ENCODE peak calls at places on chromosomes 6 and 20, in seven cellular contexts. C is kidney tubule cell; P is NCI-H1436; T is mesothelial cell of epicardium; N is HTR-8/SVneo; U is stimulated activated CD8-positive, alpha-beta memory T cell treated with anti-CD3 and anti-CD28 coated beads, Interleukin-15, amount 100 ng/mL, for 24 hours; L is ACHN. R is an unnamed sample.

GRCh38 chr6:26232950-26233607 is 131.9 kb upstream of the BTN3A2 start:
- DNase-seq in C (no peak), P (no peak), T (no peak), N (no peak), U (no peak), L (no peak), R (peak; percentile 85)

GRCh38 chr6:157679605-157680580 is 143.2 kb upstream of the SNX9 start:
- DNase-seq in C (no peak), P (no peak), T (no peak), N (no peak), U (no peak), L (no peak), R (no peak)

GRCh38 chr6:117616971-117617765 is 14.9 kb upstream of the GOPC start:
- DNase-seq in C (no peak), P (no peak), T (no peak), N (no peak), U (no peak), L (no peak), R (no peak)

GRCh38 chr20:4661191-4661590 is 60.5 kb upstream of the PRND start:
- DNase-seq in C (no peak), P (no peak), T (no peak), N (no peak), U (no peak), L (no peak), R (no peak)

GRCh38 chr20:63032861-63033634 is 26.3 kb upstream of the BHLHE23 start:
- DNase-seq in C (peak; percentile 3), P (no peak), T (peak; percentile 14), N (no peak), U (no peak), L (no peak), R (no peak)

GRCh38 chr6:128202169-128202765 is 301.4 kb upstream of the THEMIS start:
- DNase-seq in C (no peak), P (no peak), T (no peak), N (no peak), U (no peak), L (no peak), R (no peak)

GRCh38 chr6:47235964-47236760 is 73.5 kb downstream of the TNFRSF21 start:
- DNase-seq in C (no peak), P (no peak), T (no peak), N (no peak), U (no peak), L (no peak), R (peak; percentile 64)

GRCh38 chr6:122258843-122259242 is 140.6 kb upstream of the HSF2 start:
- DNase-seq in C (no peak), P (no peak), T (no peak), N (no peak), U (no peak), L (no peak), R (no peak)

GRCh38 chr20:14406495-14406894 is 69.1 kb upstream of the FLRT3 start:
- DNase-seq in C (peak; percentile 93), P (no peak), T (no peak), N (no peak), U (no peak), L (peak; percentile 73), R (no peak)

GRCh38 chr6:113672691-113673149 is 184.4 kb upstream of the MARCKS start:
- DNase-seq in C (no peak), P (no peak), T (no peak), N (peak; percentile 27), U (no peak), L (no peak), R (no peak)

GRCh38 chr6:117676577-117677218 is 1.4 kb downstream of the NUS1 start:
- DNase-seq in C (no peak), P (no peak), T (no peak), N (no peak), U (no peak), L (no peak), R (no peak)

GRCh38 chr6:138647006-138647405 is 126.6 kb upstream of the CCDC28A start:
- DNase-seq in C (no peak), P (no peak), T (no peak), N (no peak), U (no peak), L (no peak), R (no peak)

GRCh38 chr6:43060034-43060754 is 763 bp downstream of the KLC4 start:
- DNase-seq in C (peak; percentile 68), P (no peak), T (no peak), N (peak; percentile 33), U (no peak), L (peak; percentile 25), R (peak; percentile 51)

R was measured in NCI-H187.